ENCODE peak calls at places on chromosomes 4 and X, in seven cellular contexts. One of them, this sample, is unnamed.

GRCh38 chr4:80007745-80008149 is 65.3 kb downstream of the ANTXR2 start:
- ATAC-seq in left ventricle myocardium superior: no peak
- ATAC-seq in right lobe of liver: no peak
- ATAC-seq in right cardiac atrium: no peak
- ATAC-seq in lower lobe of right lung: no peak
- ATAC-seq in CD4-positive, CD25-positive, alpha-beta regulatory T cell: peak
- ATAC-seq in left lung: no peak
- ATAC-seq in this sample: no peak

GRCh38 chr4:125346616-125347015 is 31.9 kb downstream of the FAT4 start:
- ATAC-seq in CD4-positive, CD25-positive, alpha-beta regulatory T cell: no peak
- ATAC-seq in lower lobe of right lung: no peak
- ATAC-seq in right lobe of liver: no peak
- ATAC-seq in right cardiac atrium: no peak
- ATAC-seq in left ventricle myocardium superior: no peak
- ATAC-seq in left lung: no peak
- ATAC-seq in this sample: no peak

GRCh38 chr4:149823770-149824221 is 8.2 kb upstream of the IQCM start:
- ATAC-seq in left ventricle myocardium superior: no peak
- ATAC-seq in right cardiac atrium: no peak
- ATAC-seq in right lobe of liver: no peak
- ATAC-seq in lower lobe of right lung: no peak
- ATAC-seq in left lung: no peak
- ATAC-seq in CD4-positive, CD25-positive, alpha-beta regulatory T cell: no peak
- ATAC-seq in this sample: no peak

GRCh38 chr4:108119199-108119800 is 49.4 kb downstream of the LEF1 start:
- ATAC-seq in lower lobe of right lung: no peak
- ATAC-seq in right lobe of liver: no peak
- ATAC-seq in left ventricle myocardium superior: no peak
- ATAC-seq in CD4-positive, CD25-positive, alpha-beta regulatory T cell: no peak
- ATAC-seq in left lung: no peak
- ATAC-seq in right cardiac atrium: no peak
- ATAC-seq in this sample: no peak

GRCh38 chr4:28508649-28509048 is 1648.0 kb downstream of the STIM2 start:
- ATAC-seq in left ventricle myocardium superior: no peak
- ATAC-seq in CD4-positive, CD25-positive, alpha-beta regulatory T cell: no peak
- ATAC-seq in lower lobe of right lung: no peak
- ATAC-seq in left lung: no peak
- ATAC-seq in right lobe of liver: no peak
- ATAC-seq in right cardiac atrium: no peak
- ATAC-seq in this sample: no peak

GRCh38 chr4:78990938-78991810 is 51.9 kb upstream of the PAQR3 start:
- ATAC-seq in right lobe of liver: no peak
- ATAC-seq in lower lobe of right lung: no peak
- ATAC-seq in CD4-positive, CD25-positive, alpha-beta regulatory T cell: no peak
- ATAC-seq in left ventricle myocardium superior: peak
- ATAC-seq in left lung: no peak
- ATAC-seq in right cardiac atrium: peak
- ATAC-seq in this sample: no peak

GRCh38 chr4:125359363-125359762 is 44.6 kb downstream of the FAT4 start:
- ATAC-seq in left lung: no peak
- ATAC-seq in left ventricle myocardium superior: no peak
- ATAC-seq in right cardiac atrium: no peak
- ATAC-seq in right lobe of liver: no peak
- ATAC-seq in lower lobe of right lung: no peak
- ATAC-seq in CD4-positive, CD25-positive, alpha-beta regulatory T cell: no peak
- ATAC-seq in this sample: no peak

GRCh38 chrX:3348191-3348590 is 1.7 kb upstream of the MXRA5 start:
- ATAC-seq in left ventricle myocardium superior: no peak
- ATAC-seq in right cardiac atrium: no peak
- ATAC-seq in lower lobe of right lung: no peak
- ATAC-seq in left lung: no peak
- ATAC-seq in right lobe of liver: no peak
- ATAC-seq in CD4-positive, CD25-positive, alpha-beta regulatory T cell: no peak
- ATAC-seq in this sample: no peak

GRCh38 chr4:82721819-82722423 is 76.7 kb downstream of the SCD5 start:
- ATAC-seq in CD4-positive, CD25-positive, alpha-beta regulatory T cell: peak
- ATAC-seq in right lobe of liver: peak
- ATAC-seq in left ventricle myocardium superior: peak
- ATAC-seq in left lung: peak
- ATAC-seq in lower lobe of right lung: peak
- ATAC-seq in right cardiac atrium: peak
- ATAC-seq in this sample: no peak

GRCh38 chr4:33649015-33649414 is 2595.3 kb downstream of the ARAP2 start:
- ATAC-seq in right lobe of liver: peak
- ATAC-seq in lower lobe of right lung: no peak
- ATAC-seq in right cardiac atrium: no peak
- ATAC-seq in left ventricle myocardium superior: no peak
- ATAC-seq in left lung: no peak
- ATAC-seq in CD4-positive, CD25-positive, alpha-beta regulatory T cell: no peak
- ATAC-seq in this sample: no peak

GRCh38 chr4:99615210-99615834 is 40.7 kb downstream of the MTTP start:
- ATAC-seq in left lung: peak
- ATAC-seq in lower lobe of right lung: no peak
- ATAC-seq in CD4-positive, CD25-positive, alpha-beta regulatory T cell: no peak
- ATAC-seq in right lobe of liver: no peak
- ATAC-seq in right cardiac atrium: peak
- ATAC-seq in left ventricle myocardium superior: peak
- ATAC-seq in this sample: no peak

GRCh38 chr4:129561886-129562285 is 465.9 kb downstream of the C4orf33 start:
- ATAC-seq in right cardiac atrium: no peak
- ATAC-seq in left ventricle myocardium superior: no peak
- ATAC-seq in left lung: no peak
- ATAC-seq in lower lobe of right lung: no peak
- ATAC-seq in right lobe of liver: no peak
- ATAC-seq in CD4-positive, CD25-positive, alpha-beta regulatory T cell: no peak
- ATAC-seq in this sample: no peak

GRCh38 chrX:75226280-75226679 is 47.6 kb upstream of the UPRT start:
- ATAC-seq in lower lobe of right lung: no peak
- ATAC-seq in CD4-positive, CD25-positive, alpha-beta regulatory T cell: no peak
- ATAC-seq in right lobe of liver: no peak
- ATAC-seq in left ventricle myocardium superior: no peak
- ATAC-seq in right cardiac atrium: no peak
- ATAC-seq in left lung: no peak
- ATAC-seq in this sample: no peak

GRCh38 chr4:149706942-149707341 is 108.7 kb downstream of the IQCM start:
- ATAC-seq in right cardiac atrium: no peak
- ATAC-seq in lower lobe of right lung: no peak
- ATAC-seq in CD4-positive, CD25-positive, alpha-beta regulatory T cell: no peak
- ATAC-seq in left lung: no peak
- ATAC-seq in right lobe of liver: no peak
- ATAC-seq in left ventricle myocardium superior: no peak
- ATAC-seq in this sample: no peak

GRCh38 chr4:7865533-7865932 is 74.1 kb downstream of the AFAP1 start:
- ATAC-seq in CD4-positive, CD25-positive, alpha-beta regulatory T cell: peak
- ATAC-seq in right cardiac atrium: no peak
- ATAC-seq in left lung: no peak
- ATAC-seq in left ventricle myocardium superior: no peak
- ATAC-seq in right lobe of liver: no peak
- ATAC-seq in lower lobe of right lung: no peak
- ATAC-seq in this sample: no peak

GRCh38 chr4:177251237-177251636 is 58.4 kb upstream of the NEIL3 start:
- ATAC-seq in left ventricle myocardium superior: no peak
- ATAC-seq in right lobe of liver: no peak
- ATAC-seq in CD4-positive, CD25-positive, alpha-beta regulatory T cell: no peak
- ATAC-seq in right cardiac atrium: no peak
- ATAC-seq in left lung: no peak
- ATAC-seq in lower lobe of right lung: no peak
- ATAC-seq in this sample: no peak

GRCh38 chrX:44997282-44997813 is 124.4 kb downstream of the KDM6A start:
- ATAC-seq in right cardiac atrium: no peak
- ATAC-seq in left lung: no peak
- ATAC-seq in lower lobe of right lung: no peak
- ATAC-seq in right lobe of liver: no peak
- ATAC-seq in left ventricle myocardium superior: no peak
- ATAC-seq in CD4-positive, CD25-positive, alpha-beta regulatory T cell: no peak
- ATAC-seq in this sample: no peak

GRCh38 chr4:37882665-37883296 is 8.1 kb upstream of the TBC1D1 start:
- ATAC-seq in right lobe of liver: no peak
- ATAC-seq in left lung: no peak
- ATAC-seq in left ventricle myocardium superior: no peak
- ATAC-seq in CD4-positive, CD25-positive, alpha-beta regulatory T cell: no peak
- ATAC-seq in lower lobe of right lung: no peak
- ATAC-seq in right cardiac atrium: no peak
- ATAC-seq in this sample: no peak

GRCh38 chrX:155262970-155263754 is 1.1 kb downstream of the RAB39B start:
- ATAC-seq in lower lobe of right lung: no peak
- ATAC-seq in right lobe of liver: no peak
- ATAC-seq in right cardiac atrium: no peak
- ATAC-seq in CD4-positive, CD25-positive, alpha-beta regulatory T cell: no peak
- ATAC-seq in left ventricle myocardium superior: no peak
- ATAC-seq in left lung: no peak
- ATAC-seq in this sample: no peak

GRCh38 chr4:48340276-48340904 is 939 bp upstream of the SLAIN2 start:
- ATAC-seq in right lobe of liver: peak
- ATAC-seq in CD4-positive, CD25-positive, alpha-beta regulatory T cell: peak
- ATAC-seq in left ventricle myocardium superior: peak
- ATAC-seq in left lung: peak
- ATAC-seq in right cardiac atrium: peak
- ATAC-seq in lower lobe of right lung: peak
- ATAC-seq in this sample: peak

GRCh38 chr4:141425124-141425523 is 204.4 kb downstream of the ZNF330 start:
- ATAC-seq in right cardiac atrium: no peak
- ATAC-seq in left ventricle myocardium superior: peak
- ATAC-seq in CD4-positive, CD25-positive, alpha-beta regulatory T cell: no peak
- ATAC-seq in lower lobe of right lung: no peak
- ATAC-seq in right lobe of liver: no peak
- ATAC-seq in left lung: no peak
- ATAC-seq in this sample: no peak

GRCh38 chr4:79232555-79232954 is 93.3 kb downstream of the NAA11 start:
- ATAC-seq in CD4-positive, CD25-positive, alpha-beta regulatory T cell: no peak
- ATAC-seq in left lung: no peak
- ATAC-seq in left ventricle myocardium superior: no peak
- ATAC-seq in right lobe of liver: no peak
- ATAC-seq in lower lobe of right lung: no peak
- ATAC-seq in right cardiac atrium: no peak
- ATAC-seq in this sample: no peak

GRCh38 chrX:153522259-153522658 is 4.8 kb downstream of the ATP2B3 start:
- ATAC-seq in CD4-positive, CD25-positive, alpha-beta regulatory T cell: no peak
- ATAC-seq in right cardiac atrium: no peak
- ATAC-seq in right lobe of liver: no peak
- ATAC-seq in left ventricle myocardium superior: no peak
- ATAC-seq in lower lobe of right lung: no peak
- ATAC-seq in left lung: no peak
- ATAC-seq in this sample: no peak

GRCh38 chr4:25190407-25190806 is 30.2 kb upstream of the SEPSECS start:
- ATAC-seq in CD4-positive, CD25-positive, alpha-beta regulatory T cell: no peak
- ATAC-seq in left ventricle myocardium superior: no peak
- ATAC-seq in right cardiac atrium: no peak
- ATAC-seq in lower lobe of right lung: no peak
- ATAC-seq in left lung: no peak
- ATAC-seq in right lobe of liver: no peak
- ATAC-seq in this sample: no peak

GRCh38 chr4:185730387-185730786 is 81.6 kb downstream of the SORBS2 start:
- ATAC-seq in CD4-positive, CD25-positive, alpha-beta regulatory T cell: no peak
- ATAC-seq in left ventricle myocardium superior: peak
- ATAC-seq in left lung: peak
- ATAC-seq in lower lobe of right lung: peak
- ATAC-seq in right cardiac atrium: peak
- ATAC-seq in right lobe of liver: peak
- ATAC-seq in this sample: peak

GRCh38 chrX:123809854-123810375 is 49.9 kb upstream of the XIAP start:
- ATAC-seq in right lobe of liver: no peak
- ATAC-seq in left ventricle myocardium superior: no peak
- ATAC-seq in right cardiac atrium: no peak
- ATAC-seq in left lung: no peak
- ATAC-seq in CD4-positive, CD25-positive, alpha-beta regulatory T cell: no peak
- ATAC-seq in lower lobe of right lung: no peak
- ATAC-seq in this sample: no peak

GRCh38 chr4:7024336-7024890 is 18.8 kb upstream of the TADA2B start:
- ATAC-seq in CD4-positive, CD25-positive, alpha-beta regulatory T cell: no peak
- ATAC-seq in right cardiac atrium: no peak
- ATAC-seq in left ventricle myocardium superior: no peak
- ATAC-seq in lower lobe of right lung: peak
- ATAC-seq in left lung: no peak
- ATAC-seq in right lobe of liver: no peak
- ATAC-seq in this sample: no peak

GRCh38 chrX:136689441-136689840 is 41.5 kb downstream of the CD40LG start:
- ATAC-seq in CD4-positive, CD25-positive, alpha-beta regulatory T cell: no peak
- ATAC-seq in lower lobe of right lung: no peak
- ATAC-seq in right cardiac atrium: no peak
- ATAC-seq in left ventricle myocardium superior: no peak
- ATAC-seq in left lung: no peak
- ATAC-seq in right lobe of liver: no peak
- ATAC-seq in this sample: no peak

GRCh38 chrX:15903186-15903681 is 48.6 kb upstream of the AP1S2 start:
- ATAC-seq in right lobe of liver: no peak
- ATAC-seq in left ventricle myocardium superior: no peak
- ATAC-seq in CD4-positive, CD25-positive, alpha-beta regulatory T cell: peak
- ATAC-seq in lower lobe of right lung: peak
- ATAC-seq in left lung: peak
- ATAC-seq in right cardiac atrium: no peak
- ATAC-seq in this sample: no peak

GRCh38 chr4:90540536-90540935 is 413.3 kb downstream of the CCSER1 start:
- ATAC-seq in right lobe of liver: no peak
- ATAC-seq in right cardiac atrium: no peak
- ATAC-seq in lower lobe of right lung: no peak
- ATAC-seq in left ventricle myocardium superior: no peak
- ATAC-seq in CD4-positive, CD25-positive, alpha-beta regulatory T cell: no peak
- ATAC-seq in left lung: no peak
- ATAC-seq in this sample: no peak

GRCh38 chr4:86508436-86508835 is 85.7 kb upstream of the PTPN13 start:
- ATAC-seq in right cardiac atrium: no peak
- ATAC-seq in left lung: peak
- ATAC-seq in lower lobe of right lung: no peak
- ATAC-seq in CD4-positive, CD25-positive, alpha-beta regulatory T cell: no peak
- ATAC-seq in left ventricle myocardium superior: no peak
- ATAC-seq in right lobe of liver: no peak
- ATAC-seq in this sample: no peak

GRCh38 chr4:159429693-159430035 is 326.8 kb downstream of the RAPGEF2 start:
- ATAC-seq in right lobe of liver: no peak
- ATAC-seq in left lung: no peak
- ATAC-seq in right cardiac atrium: no peak
- ATAC-seq in CD4-positive, CD25-positive, alpha-beta regulatory T cell: no peak
- ATAC-seq in left ventricle myocardium superior: no peak
- ATAC-seq in lower lobe of right lung: no peak
- ATAC-seq in this sample: no peak

GRCh38 chrX:154718607-154719006 is 32.3 kb downstream of the GAB3 start:
- ATAC-seq in left ventricle myocardium superior: peak
- ATAC-seq in left lung: peak
- ATAC-seq in CD4-positive, CD25-positive, alpha-beta regulatory T cell: no peak
- ATAC-seq in right lobe of liver: no peak
- ATAC-seq in lower lobe of right lung: peak
- ATAC-seq in right cardiac atrium: no peak
- ATAC-seq in this sample: no peak

GRCh38 chr4:121728798-121729226 is 32.0 kb upstream of the ANXA5 start:
- ATAC-seq in lower lobe of right lung: no peak
- ATAC-seq in right lobe of liver: no peak
- ATAC-seq in left ventricle myocardium superior: no peak
- ATAC-seq in CD4-positive, CD25-positive, alpha-beta regulatory T cell: no peak
- ATAC-seq in right cardiac atrium: no peak
- ATAC-seq in left lung: peak
- ATAC-seq in this sample: no peak

GRCh38 chrX:111761578-111762135 is 80.7 kb downstream of the ALG13 start:
- ATAC-seq in right cardiac atrium: no peak
- ATAC-seq in CD4-positive, CD25-positive, alpha-beta regulatory T cell: no peak
- ATAC-seq in lower lobe of right lung: no peak
- ATAC-seq in right lobe of liver: no peak
- ATAC-seq in left ventricle myocardium superior: no peak
- ATAC-seq in left lung: no peak
- ATAC-seq in this sample: no peak

GRCh38 chrX:154793084-154793483 is 12.2 kb downstream of the MPP1 start:
- ATAC-seq in right lobe of liver: peak
- ATAC-seq in lower lobe of right lung: no peak
- ATAC-seq in left lung: no peak
- ATAC-seq in CD4-positive, CD25-positive, alpha-beta regulatory T cell: no peak
- ATAC-seq in left ventricle myocardium superior: no peak
- ATAC-seq in right cardiac atrium: no peak
- ATAC-seq in this sample: no peak

GRCh38 chrX:79138658-79139241 is 5.7 kb upstream of the GPR174 start:
- ATAC-seq in right cardiac atrium: no peak
- ATAC-seq in left ventricle myocardium superior: no peak
- ATAC-seq in lower lobe of right lung: no peak
- ATAC-seq in CD4-positive, CD25-positive, alpha-beta regulatory T cell: peak
- ATAC-seq in left lung: no peak
- ATAC-seq in right lobe of liver: no peak
- ATAC-seq in this sample: no peak